ENCODE peak calls at places on chromosomes 12 and 14, in five cellular contexts. One of them, this sample, is unnamed.

GRCh38 chr12:13924286-13924685 is 57.1 kb downstream of the GRIN2B start:
- DNase-seq in sigmoid colon: no peak
- DNase-seq in transverse colon: no peak
- DNase-seq in suprapubic skin: no peak
- DNase-seq in A549: no peak
- DNase-seq in this sample: peak

GRCh38 chr12:47894068-47894467 is 10.7 kb downstream of the VDR start:
- DNase-seq in sigmoid colon: peak
- DNase-seq in transverse colon: no peak
- DNase-seq in suprapubic skin: no peak
- DNase-seq in A549: no peak
- DNase-seq in this sample: no peak

GRCh38 chr12:3173008-3173553 is 95.9 kb downstream of the TSPAN9 start:
- DNase-seq in sigmoid colon: no peak
- DNase-seq in transverse colon: no peak
- DNase-seq in suprapubic skin: no peak
- DNase-seq in A549: no peak
- DNase-seq in this sample: no peak

GRCh38 chr14:64488590-64489099 is 15.0 kb downstream of the ZBTB25 start:
- DNase-seq in sigmoid colon: no peak
- DNase-seq in transverse colon: peak
- DNase-seq in suprapubic skin: no peak
- DNase-seq in A549: no peak
- DNase-seq in this sample: no peak

GRCh38 chr14:85479771-85480170 is 50.2 kb upstream of the FLRT2 start:
- DNase-seq in sigmoid colon: no peak
- DNase-seq in transverse colon: no peak
- DNase-seq in suprapubic skin: no peak
- DNase-seq in A549: no peak
- DNase-seq in this sample: no peak

GRCh38 chr12:6688543-6688999 is 604 bp downstream of the ZNF384 start:
- DNase-seq in sigmoid colon: no peak
- DNase-seq in transverse colon: peak
- DNase-seq in suprapubic skin: peak
- DNase-seq in A549: peak
- DNase-seq in this sample: no peak

GRCh38 chr12:61525331-61525730 is 734.9 kb upstream of the USP15 start:
- DNase-seq in sigmoid colon: no peak
- DNase-seq in transverse colon: no peak
- DNase-seq in suprapubic skin: no peak
- DNase-seq in A549: no peak
- DNase-seq in this sample: no peak

GRCh38 chr12:107655281-107656065 is 30.1 kb upstream of the PWP1 start:
- DNase-seq in sigmoid colon: no peak
- DNase-seq in transverse colon: peak
- DNase-seq in suprapubic skin: no peak
- DNase-seq in A549: no peak
- DNase-seq in this sample: no peak

GRCh38 chr12:21296751-21297406 is 37.8 kb downstream of the SLCO1A2 start:
- DNase-seq in sigmoid colon: no peak
- DNase-seq in transverse colon: no peak
- DNase-seq in suprapubic skin: no peak
- DNase-seq in A549: peak
- DNase-seq in this sample: no peak

GRCh38 chr12:32988982-32989381 is 92.4 kb upstream of the PKP2 start:
- DNase-seq in sigmoid colon: no peak
- DNase-seq in transverse colon: no peak
- DNase-seq in suprapubic skin: no peak
- DNase-seq in A549: no peak
- DNase-seq in this sample: no peak

GRCh38 chr12:119664642-119665041 is 3.3 kb upstream of the PRKAB1 start:
- DNase-seq in sigmoid colon: no peak
- DNase-seq in transverse colon: no peak
- DNase-seq in suprapubic skin: no peak
- DNase-seq in A549: no peak
- DNase-seq in this sample: no peak

DNA sequence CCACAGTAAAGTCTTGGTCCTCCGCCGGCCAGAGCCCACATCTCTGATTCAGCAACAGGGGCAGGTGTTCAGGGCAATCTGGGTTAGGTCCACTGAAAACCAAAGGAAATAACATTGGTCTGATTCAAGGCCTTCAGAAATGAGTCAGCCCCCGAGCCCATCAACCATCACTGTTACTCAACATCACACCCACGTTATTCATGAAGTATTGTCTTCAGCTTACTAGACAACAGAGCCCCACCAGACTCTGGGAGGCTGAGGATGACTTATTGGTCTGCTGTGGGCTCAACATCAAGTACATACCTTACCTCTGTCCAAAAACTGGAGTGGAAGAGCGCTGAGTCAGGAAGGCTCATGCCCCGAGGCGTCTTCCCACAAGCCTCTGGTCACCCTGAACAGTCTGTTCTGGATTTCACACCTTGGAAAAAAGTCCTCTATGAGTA is 97.5 kb downstream of the ZFP36L1 start:
- DNase-seq in sigmoid colon: peak
- DNase-seq in transverse colon: no peak
- DNase-seq in suprapubic skin: peak
- DNase-seq in A549: peak
- DNase-seq in this sample: no peak
- TF ChIP-seq EP300 in sigmoid colon: no peak
- TF ChIP-seq EP300 in transverse colon: no peak
- TF ChIP-seq EP300 in suprapubic skin: no peak
- TF ChIP-seq EP300 in A549: peak
- TF ChIP-seq EP300 in this sample: no peak

GRCh38 chr14:37195327-37195726 is 2.4 kb upstream of the MIPOL1 start:
- DNase-seq in sigmoid colon: no peak
- DNase-seq in transverse colon: no peak
- DNase-seq in suprapubic skin: no peak
- DNase-seq in A549: no peak
- DNase-seq in this sample: no peak
- TF ChIP-seq POLR2A in sigmoid colon: no peak
- TF ChIP-seq POLR2A in transverse colon: no peak
- TF ChIP-seq POLR2A in suprapubic skin: no peak
- TF ChIP-seq POLR2A in A549: no peak
- TF ChIP-seq POLR2A in this sample: no peak

GRCh38 chr14:39682000-39682399 is 249.8 kb upstream of the FBXO33 start:
- DNase-seq in sigmoid colon: no peak
- DNase-seq in transverse colon: no peak
- DNase-seq in suprapubic skin: no peak
- DNase-seq in A549: no peak
- DNase-seq in this sample: no peak
- TF ChIP-seq EP300 in sigmoid colon: no peak
- TF ChIP-seq EP300 in transverse colon: no peak
- TF ChIP-seq EP300 in suprapubic skin: no peak
- TF ChIP-seq EP300 in A549: no peak
- TF ChIP-seq EP300 in this sample: no peak

GRCh38 chr12:14953752-14954151 is 7.6 kb downstream of the ARHGDIB start:
- DNase-seq in sigmoid colon: no peak
- DNase-seq in transverse colon: no peak
- DNase-seq in suprapubic skin: no peak
- DNase-seq in A549: no peak
- DNase-seq in this sample: no peak

GRCh38 chr12:14958361-14959125 is 2.9 kb downstream of the ARHGDIB start:
- DNase-seq in sigmoid colon: no peak
- DNase-seq in transverse colon: no peak
- DNase-seq in suprapubic skin: no peak
- DNase-seq in A549: no peak
- DNase-seq in this sample: no peak

GRCh38 chr12:14957769-14958168 is 3.6 kb downstream of the ARHGDIB start:
- DNase-seq in sigmoid colon: no peak
- DNase-seq in transverse colon: peak
- DNase-seq in suprapubic skin: no peak
- DNase-seq in A549: no peak
- DNase-seq in this sample: no peak

GRCh38 chr12:14954269-14954668 is 7.1 kb downstream of the ARHGDIB start:
- DNase-seq in sigmoid colon: no peak
- DNase-seq in transverse colon: peak
- DNase-seq in suprapubic skin: no peak
- DNase-seq in A549: no peak
- DNase-seq in this sample: no peak

DNA sequence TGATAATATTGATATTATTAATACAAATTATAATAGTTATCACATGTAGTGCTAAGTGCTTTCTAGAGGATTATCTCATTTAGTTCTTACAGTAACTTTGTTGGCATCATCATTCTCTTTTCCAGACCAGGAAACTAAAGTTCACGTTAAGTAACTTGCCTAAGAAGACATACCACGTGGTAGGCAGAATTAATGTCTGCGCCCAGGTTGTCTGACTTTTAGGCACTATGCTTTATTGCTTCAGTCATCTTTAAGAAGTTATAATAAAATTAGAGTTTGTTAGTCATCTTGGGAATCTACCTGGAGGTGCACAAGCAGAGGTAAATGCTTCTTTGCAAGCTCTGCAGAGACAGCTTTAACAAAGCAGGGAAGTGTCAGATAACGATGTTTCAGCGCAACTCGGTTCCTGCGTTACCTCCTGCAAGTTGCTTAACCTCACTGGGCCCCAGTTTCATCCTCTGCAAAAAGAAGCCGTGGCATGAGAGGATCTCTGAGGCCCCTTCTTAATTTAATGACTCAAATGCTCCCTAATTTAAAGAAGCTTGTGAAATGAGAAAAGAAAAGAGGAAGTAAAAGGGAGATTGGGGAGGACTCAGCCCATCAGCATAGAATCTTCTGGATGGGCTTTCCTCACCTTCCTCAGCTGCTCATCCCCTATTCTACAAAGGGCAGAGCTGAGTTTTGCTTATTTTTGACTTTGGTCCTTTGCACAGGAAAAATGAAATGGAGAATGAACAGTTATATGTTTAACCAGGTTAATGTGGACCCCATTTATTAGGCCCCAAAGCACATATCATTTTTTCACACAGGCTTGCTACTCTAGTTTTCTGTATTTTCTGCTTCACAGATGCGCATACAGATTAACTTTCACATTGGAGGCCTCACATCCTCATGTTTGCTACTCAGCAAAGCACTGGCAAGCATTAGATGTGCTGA is 5.3 kb downstream of the ARHGDIB start:
- DNase-seq in sigmoid colon: no peak
- DNase-seq in transverse colon: no peak
- DNase-seq in suprapubic skin: no peak
- DNase-seq in A549: no peak
- DNase-seq in this sample: no peak
- TF ChIP-seq POLR2A in sigmoid colon: no peak
- TF ChIP-seq POLR2A in transverse colon: no peak
- TF ChIP-seq POLR2A in suprapubic skin: no peak
- TF ChIP-seq POLR2A in A549: no peak
- TF ChIP-seq POLR2A in this sample: no peak